ENCODE peak calls at places on chromosomes 5 and 9, in eight cellular contexts. One of them, this sample, is unnamed.

GRCh38 chr5:98309785-98310566 is 463.5 kb upstream of the RGMB start:
- DNase-seq in AG04449: peak; percentile 96
- DNase-seq in osteoblast: peak; percentile 84
- DNase-seq in heart right ventricle: no peak
- DNase-seq in activated CD4-positive, alpha-beta T cell treated with anti-CD3 and anti-CD28 coated beads, Interleukin-2, amount 50 U/mL, for 1 hour: no peak
- DNase-seq in Calu3: peak; percentile 66
- DNase-seq in hippocampal formation: no peak
- DNase-seq in foreskin fibroblast: peak; percentile 99
- DNase-seq in this sample: peak; percentile 6

GRCh38 chr5:151657105-151657504 is 29.6 kb downstream of the SPARC start:
- DNase-seq in hippocampal formation: no peak
- DNase-seq in heart right ventricle: no peak
- DNase-seq in activated CD4-positive, alpha-beta T cell treated with anti-CD3 and anti-CD28 coated beads, Interleukin-2, amount 50 U/mL, for 1 hour: no peak
- DNase-seq in foreskin fibroblast: no peak
- DNase-seq in osteoblast: no peak
- DNase-seq in Calu3: no peak
- DNase-seq in AG04449: no peak
- DNase-seq in this sample: no peak

GRCh38 chr9:122580360-122580759 is 2.8 kb downstream of the OR1L8 start:
- DNase-seq in osteoblast: peak; percentile 9
- DNase-seq in hippocampal formation: no peak
- DNase-seq in heart right ventricle: no peak
- DNase-seq in foreskin fibroblast: peak; percentile 13
- DNase-seq in Calu3: no peak
- DNase-seq in AG04449: no peak
- DNase-seq in activated CD4-positive, alpha-beta T cell treated with anti-CD3 and anti-CD28 coated beads, Interleukin-2, amount 50 U/mL, for 1 hour: no peak
- DNase-seq in this sample: no peak

GRCh38 chr5:43664641-43665040 is 61.7 kb downstream of the NNT start:
- DNase-seq in osteoblast: peak; percentile 57
- DNase-seq in AG04449: no peak
- DNase-seq in heart right ventricle: no peak
- DNase-seq in foreskin fibroblast: no peak
- DNase-seq in Calu3: no peak
- DNase-seq in activated CD4-positive, alpha-beta T cell treated with anti-CD3 and anti-CD28 coated beads, Interleukin-2, amount 50 U/mL, for 1 hour: no peak
- DNase-seq in hippocampal formation: no peak
- DNase-seq in this sample: no peak

GRCh38 chr9:15103321-15103720 is 193.1 kb upstream of the FREM1 start:
- DNase-seq in osteoblast: no peak
- DNase-seq in activated CD4-positive, alpha-beta T cell treated with anti-CD3 and anti-CD28 coated beads, Interleukin-2, amount 50 U/mL, for 1 hour: no peak
- DNase-seq in Calu3: no peak
- DNase-seq in heart right ventricle: no peak
- DNase-seq in hippocampal formation: no peak
- DNase-seq in AG04449: no peak
- DNase-seq in foreskin fibroblast: no peak
- DNase-seq in this sample: no peak

GRCh38 chr9:79681576-79681975 is 109.8 kb downstream of the TLE4 start:
- DNase-seq in heart right ventricle: no peak
- DNase-seq in hippocampal formation: no peak
- DNase-seq in osteoblast: no peak
- DNase-seq in Calu3: no peak
- DNase-seq in foreskin fibroblast: no peak
- DNase-seq in AG04449: no peak
- DNase-seq in activated CD4-positive, alpha-beta T cell treated with anti-CD3 and anti-CD28 coated beads, Interleukin-2, amount 50 U/mL, for 1 hour: no peak
- DNase-seq in this sample: no peak

GRCh38 chr9:10095208-10095607 is 517.6 kb downstream of the PTPRD start:
- DNase-seq in hippocampal formation: no peak
- DNase-seq in osteoblast: no peak
- DNase-seq in AG04449: no peak
- DNase-seq in Calu3: no peak
- DNase-seq in activated CD4-positive, alpha-beta T cell treated with anti-CD3 and anti-CD28 coated beads, Interleukin-2, amount 50 U/mL, for 1 hour: no peak
- DNase-seq in foreskin fibroblast: no peak
- DNase-seq in heart right ventricle: no peak
- DNase-seq in this sample: no peak

GRCh38 chr9:19114680-19115270 is 12.1 kb upstream of the HAUS6 start:
- DNase-seq in heart right ventricle: no peak
- DNase-seq in activated CD4-positive, alpha-beta T cell treated with anti-CD3 and anti-CD28 coated beads, Interleukin-2, amount 50 U/mL, for 1 hour: no peak
- DNase-seq in hippocampal formation: no peak
- DNase-seq in osteoblast: peak; percentile 48
- DNase-seq in foreskin fibroblast: no peak
- DNase-seq in AG04449: no peak
- DNase-seq in Calu3: no peak
- DNase-seq in this sample: no peak

GRCh38 chr9:93111371-93112115 is 15.5 kb downstream of the CARD19 start:
- DNase-seq in AG04449: no peak
- DNase-seq in activated CD4-positive, alpha-beta T cell treated with anti-CD3 and anti-CD28 coated beads, Interleukin-2, amount 50 U/mL, for 1 hour: peak; percentile 0
- DNase-seq in foreskin fibroblast: no peak
- DNase-seq in hippocampal formation: no peak
- DNase-seq in osteoblast: peak; percentile 79
- DNase-seq in heart right ventricle: no peak
- DNase-seq in Calu3: no peak
- DNase-seq in this sample: peak; percentile 12

GRCh38 chr5:54360089-54360488 is 49.7 kb upstream of the ARL15 start:
- DNase-seq in activated CD4-positive, alpha-beta T cell treated with anti-CD3 and anti-CD28 coated beads, Interleukin-2, amount 50 U/mL, for 1 hour: no peak
- DNase-seq in foreskin fibroblast: peak; percentile 66
- DNase-seq in Calu3: peak; percentile 7
- DNase-seq in osteoblast: peak; percentile 76
- DNase-seq in AG04449: no peak
- DNase-seq in hippocampal formation: no peak
- DNase-seq in heart right ventricle: no peak
- DNase-seq in this sample: no peak

GRCh38 chr9:8208465-8208864 is 408.9 kb upstream of the DMAC1 start:
- DNase-seq in heart right ventricle: no peak
- DNase-seq in AG04449: no peak
- DNase-seq in Calu3: no peak
- DNase-seq in activated CD4-positive, alpha-beta T cell treated with anti-CD3 and anti-CD28 coated beads, Interleukin-2, amount 50 U/mL, for 1 hour: no peak
- DNase-seq in hippocampal formation: no peak
- DNase-seq in foreskin fibroblast: peak; percentile 69
- DNase-seq in osteoblast: no peak
- DNase-seq in this sample: no peak

GRCh38 chr9:35333551-35333950 is 156.4 kb upstream of the RUSC2 start:
- DNase-seq in foreskin fibroblast: peak; percentile 72
- DNase-seq in heart right ventricle: no peak
- DNase-seq in AG04449: no peak
- DNase-seq in activated CD4-positive, alpha-beta T cell treated with anti-CD3 and anti-CD28 coated beads, Interleukin-2, amount 50 U/mL, for 1 hour: no peak
- DNase-seq in osteoblast: peak; percentile 87
- DNase-seq in hippocampal formation: no peak
- DNase-seq in Calu3: no peak
- DNase-seq in this sample: no peak

GRCh38 chr5:4802044-4802443 is 338.1 kb upstream of the ADAMTS16 start:
- DNase-seq in AG04449: no peak
- DNase-seq in Calu3: no peak
- DNase-seq in activated CD4-positive, alpha-beta T cell treated with anti-CD3 and anti-CD28 coated beads, Interleukin-2, amount 50 U/mL, for 1 hour: no peak
- DNase-seq in osteoblast: no peak
- DNase-seq in foreskin fibroblast: no peak
- DNase-seq in hippocampal formation: no peak
- DNase-seq in heart right ventricle: no peak
- DNase-seq in this sample: no peak

GRCh38 chr5:161763571-161763970 is 78.0 kb downstream of the GABRA6 start:
- DNase-seq in osteoblast: no peak
- DNase-seq in hippocampal formation: no peak
- DNase-seq in foreskin fibroblast: no peak
- DNase-seq in AG04449: no peak
- DNase-seq in heart right ventricle: no peak
- DNase-seq in activated CD4-positive, alpha-beta T cell treated with anti-CD3 and anti-CD28 coated beads, Interleukin-2, amount 50 U/mL, for 1 hour: no peak
- DNase-seq in Calu3: no peak
- DNase-seq in this sample: no peak

GRCh38 chr9:89387970-89388867 is 69.9 kb downstream of the SECISBP2 start:
- DNase-seq in Calu3: no peak
- DNase-seq in activated CD4-positive, alpha-beta T cell treated with anti-CD3 and anti-CD28 coated beads, Interleukin-2, amount 50 U/mL, for 1 hour: no peak
- DNase-seq in AG04449: peak; percentile 17
- DNase-seq in heart right ventricle: peak; percentile 34
- DNase-seq in osteoblast: peak; percentile 83
- DNase-seq in hippocampal formation: peak; percentile 64
- DNase-seq in foreskin fibroblast: peak; percentile 65
- DNase-seq in this sample: no peak

GRCh38 chr5:156148307-156148706 is 178.7 kb upstream of the SGCD start:
- DNase-seq in heart right ventricle: no peak
- DNase-seq in hippocampal formation: no peak
- DNase-seq in activated CD4-positive, alpha-beta T cell treated with anti-CD3 and anti-CD28 coated beads, Interleukin-2, amount 50 U/mL, for 1 hour: no peak
- DNase-seq in Calu3: no peak
- DNase-seq in osteoblast: no peak
- DNase-seq in foreskin fibroblast: no peak
- DNase-seq in AG04449: no peak
- DNase-seq in this sample: no peak

GRCh38 chr9:74534847-74535246 is 37.7 kb downstream of the RORB start:
- DNase-seq in heart right ventricle: no peak
- DNase-seq in activated CD4-positive, alpha-beta T cell treated with anti-CD3 and anti-CD28 coated beads, Interleukin-2, amount 50 U/mL, for 1 hour: no peak
- DNase-seq in foreskin fibroblast: no peak
- DNase-seq in AG04449: no peak
- DNase-seq in osteoblast: no peak
- DNase-seq in Calu3: no peak
- DNase-seq in hippocampal formation: no peak
- DNase-seq in this sample: no peak

GRCh38 chr5:143217065-143217803 is 186.3 kb downstream of the NR3C1 start:
- DNase-seq in osteoblast: peak; percentile 72
- DNase-seq in hippocampal formation: no peak
- DNase-seq in heart right ventricle: no peak
- DNase-seq in foreskin fibroblast: no peak
- DNase-seq in activated CD4-positive, alpha-beta T cell treated with anti-CD3 and anti-CD28 coated beads, Interleukin-2, amount 50 U/mL, for 1 hour: no peak
- DNase-seq in AG04449: no peak
- DNase-seq in Calu3: peak; percentile 29
- DNase-seq in this sample: no peak

GRCh38 chr9:116987902-116988301 is 300.8 kb downstream of the TRIM32 start:
- DNase-seq in AG04449: no peak
- DNase-seq in Calu3: no peak
- DNase-seq in hippocampal formation: no peak
- DNase-seq in foreskin fibroblast: no peak
- DNase-seq in activated CD4-positive, alpha-beta T cell treated with anti-CD3 and anti-CD28 coated beads, Interleukin-2, amount 50 U/mL, for 1 hour: no peak
- DNase-seq in osteoblast: peak; percentile 11
- DNase-seq in heart right ventricle: no peak
- DNase-seq in this sample: no peak

GRCh38 chr9:88322906-88323566 is 65.2 kb upstream of the SPIN1 start:
- DNase-seq in osteoblast: no peak
- DNase-seq in hippocampal formation: no peak
- DNase-seq in heart right ventricle: no peak
- DNase-seq in foreskin fibroblast: no peak
- DNase-seq in activated CD4-positive, alpha-beta T cell treated with anti-CD3 and anti-CD28 coated beads, Interleukin-2, amount 50 U/mL, for 1 hour: peak; percentile 29
- DNase-seq in Calu3: no peak
- DNase-seq in AG04449: no peak
- DNase-seq in this sample: no peak

GRCh38 chr9:111037744-111038335 is 430 bp downstream of the LPAR1 start:
- DNase-seq in heart right ventricle: peak; percentile 34
- DNase-seq in activated CD4-positive, alpha-beta T cell treated with anti-CD3 and anti-CD28 coated beads, Interleukin-2, amount 50 U/mL, for 1 hour: no peak
- DNase-seq in AG04449: no peak
- DNase-seq in osteoblast: peak; percentile 73
- DNase-seq in foreskin fibroblast: no peak
- DNase-seq in Calu3: peak; percentile 56
- DNase-seq in hippocampal formation: no peak
- DNase-seq in this sample: peak; percentile 83

GRCh38 chr9:124941689-124942561 is 1.0 kb upstream of the GOLGA1 start:
- DNase-seq in foreskin fibroblast: no peak
- DNase-seq in hippocampal formation: peak; percentile 56
- DNase-seq in activated CD4-positive, alpha-beta T cell treated with anti-CD3 and anti-CD28 coated beads, Interleukin-2, amount 50 U/mL, for 1 hour: peak; percentile 61
- DNase-seq in osteoblast: peak; percentile 48
- DNase-seq in AG04449: no peak
- DNase-seq in Calu3: peak; percentile 13
- DNase-seq in heart right ventricle: peak; percentile 42
- DNase-seq in this sample: no peak

GRCh38 chr5:14221768-14222167 is 78.6 kb downstream of the TRIO start:
- DNase-seq in Calu3: no peak
- DNase-seq in osteoblast: no peak
- DNase-seq in foreskin fibroblast: no peak
- DNase-seq in activated CD4-positive, alpha-beta T cell treated with anti-CD3 and anti-CD28 coated beads, Interleukin-2, amount 50 U/mL, for 1 hour: no peak
- DNase-seq in AG04449: no peak
- DNase-seq in hippocampal formation: no peak
- DNase-seq in heart right ventricle: no peak
- DNase-seq in this sample: no peak

GRCh38 chr9:123967323-123967722 is 37.4 kb upstream of the DENND1A start:
- DNase-seq in hippocampal formation: no peak
- DNase-seq in heart right ventricle: no peak
- DNase-seq in AG04449: no peak
- DNase-seq in activated CD4-positive, alpha-beta T cell treated with anti-CD3 and anti-CD28 coated beads, Interleukin-2, amount 50 U/mL, for 1 hour: no peak
- DNase-seq in foreskin fibroblast: no peak
- DNase-seq in osteoblast: no peak
- DNase-seq in Calu3: no peak
- DNase-seq in this sample: no peak

GRCh38 chr9:121884057-121884512 is 209.0 kb downstream of the TTLL11 start:
- DNase-seq in activated CD4-positive, alpha-beta T cell treated with anti-CD3 and anti-CD28 coated beads, Interleukin-2, amount 50 U/mL, for 1 hour: no peak
- DNase-seq in foreskin fibroblast: no peak
- DNase-seq in Calu3: no peak
- DNase-seq in heart right ventricle: no peak
- DNase-seq in hippocampal formation: peak; percentile 63
- DNase-seq in osteoblast: no peak
- DNase-seq in AG04449: no peak
- DNase-seq in this sample: no peak

GRCh38 chr5:57698785-57699184 is 216.2 kb upstream of the ACTBL2 start:
- DNase-seq in foreskin fibroblast: no peak
- DNase-seq in Calu3: no peak
- DNase-seq in hippocampal formation: no peak
- DNase-seq in activated CD4-positive, alpha-beta T cell treated with anti-CD3 and anti-CD28 coated beads, Interleukin-2, amount 50 U/mL, for 1 hour: no peak
- DNase-seq in AG04449: no peak
- DNase-seq in osteoblast: no peak
- DNase-seq in heart right ventricle: no peak
- DNase-seq in this sample: no peak

GRCh38 chr9:91421022-91421765 is 2.4 kb downstream of the NFIL3 start:
- DNase-seq in hippocampal formation: no peak
- DNase-seq in osteoblast: peak; percentile 88
- DNase-seq in activated CD4-positive, alpha-beta T cell treated with anti-CD3 and anti-CD28 coated beads, Interleukin-2, amount 50 U/mL, for 1 hour: no peak
- DNase-seq in AG04449: no peak
- DNase-seq in foreskin fibroblast: no peak
- DNase-seq in Calu3: peak; percentile 25
- DNase-seq in heart right ventricle: peak; percentile 38
- DNase-seq in this sample: no peak

GRCh38 chr9:72661401-72662135 is 140.2 kb downstream of the TMC1 start:
- DNase-seq in heart right ventricle: no peak
- DNase-seq in osteoblast: peak; percentile 73
- DNase-seq in foreskin fibroblast: peak; percentile 28
- DNase-seq in AG04449: peak; percentile 36
- DNase-seq in activated CD4-positive, alpha-beta T cell treated with anti-CD3 and anti-CD28 coated beads, Interleukin-2, amount 50 U/mL, for 1 hour: no peak
- DNase-seq in Calu3: no peak
- DNase-seq in hippocampal formation: no peak
- DNase-seq in this sample: no peak

GRCh38 chr5:6638236-6638635 is 5.0 kb downstream of the SRD5A1 start:
- DNase-seq in foreskin fibroblast: no peak
- DNase-seq in activated CD4-positive, alpha-beta T cell treated with anti-CD3 and anti-CD28 coated beads, Interleukin-2, amount 50 U/mL, for 1 hour: no peak
- DNase-seq in osteoblast: no peak
- DNase-seq in AG04449: no peak
- DNase-seq in Calu3: no peak
- DNase-seq in hippocampal formation: no peak
- DNase-seq in heart right ventricle: no peak
- DNase-seq in this sample: no peak

GRCh38 chr5:944992-945685 is 52.5 kb downstream of the TRIP13 start:
- DNase-seq in osteoblast: no peak
- DNase-seq in activated CD4-positive, alpha-beta T cell treated with anti-CD3 and anti-CD28 coated beads, Interleukin-2, amount 50 U/mL, for 1 hour: no peak
- DNase-seq in foreskin fibroblast: no peak
- DNase-seq in hippocampal formation: no peak
- DNase-seq in Calu3: no peak
- DNase-seq in AG04449: no peak
- DNase-seq in heart right ventricle: no peak
- DNase-seq in this sample: no peak

GRCh38 chr9:4259489-4259888 is 40.4 kb downstream of the GLIS3 start:
- DNase-seq in heart right ventricle: no peak
- DNase-seq in foreskin fibroblast: no peak
- DNase-seq in activated CD4-positive, alpha-beta T cell treated with anti-CD3 and anti-CD28 coated beads, Interleukin-2, amount 50 U/mL, for 1 hour: no peak
- DNase-seq in hippocampal formation: no peak
- DNase-seq in osteoblast: no peak
- DNase-seq in AG04449: no peak
- DNase-seq in Calu3: no peak
- DNase-seq in this sample: no peak

GRCh38 chr5:71452876-71453275 is 2.6 kb upstream of the BDP1 start:
- DNase-seq in hippocampal formation: no peak
- DNase-seq in osteoblast: no peak
- DNase-seq in activated CD4-positive, alpha-beta T cell treated with anti-CD3 and anti-CD28 coated beads, Interleukin-2, amount 50 U/mL, for 1 hour: no peak
- DNase-seq in foreskin fibroblast: no peak
- DNase-seq in Calu3: no peak
- DNase-seq in AG04449: no peak
- DNase-seq in heart right ventricle: no peak
- DNase-seq in this sample: no peak

GRCh38 chr5:1500411-1501091 is 23.2 kb downstream of the LPCAT1 start:
- DNase-seq in AG04449: no peak
- DNase-seq in heart right ventricle: peak; percentile 85
- DNase-seq in hippocampal formation: no peak
- DNase-seq in activated CD4-positive, alpha-beta T cell treated with anti-CD3 and anti-CD28 coated beads, Interleukin-2, amount 50 U/mL, for 1 hour: no peak
- DNase-seq in foreskin fibroblast: no peak
- DNase-seq in osteoblast: no peak
- DNase-seq in Calu3: no peak
- DNase-seq in this sample: no peak

GRCh38 chr5:126987271-126987899 is 43.0 kb downstream of the MARCHF3 start:
- DNase-seq in heart right ventricle: no peak
- DNase-seq in Calu3: no peak
- DNase-seq in hippocampal formation: no peak
- DNase-seq in foreskin fibroblast: no peak
- DNase-seq in activated CD4-positive, alpha-beta T cell treated with anti-CD3 and anti-CD28 coated beads, Interleukin-2, amount 50 U/mL, for 1 hour: no peak
- DNase-seq in osteoblast: no peak
- DNase-seq in AG04449: no peak
- DNase-seq in this sample: no peak